ENCODE peak calls at places on chromosomes 5 and 9, in seven cellular contexts. U is stimulated activated naive B cell treated with anti-CD40 and anti-IgM and Interleukin-4, amounts not matched to agents 10 μg/mL and 1 μg/mL and 100 μg/mL, for 72 hours; A is cerebellar cortex; J is GM10248; O is HTR-8/SVneo; C is EL; T is stimulated activated CD4-positive, alpha-beta T cell treated with anti-CD3 and anti-CD28 coated beads, Interleukin-2, amount 100 ng/mL, for 48 hours. Q is an unnamed sample.

GRCh38 chr9:9747787-9748186 is 865.0 kb downstream of the PTPRD start:
- DNase-seq in U (no peak), A (no peak), T (no peak), C (no peak), J (no peak), O (no peak), Q (peak)

GRCh38 chr5:65263291-65263690 is 218.4 kb downstream of the ADAMTS6 start:
- DNase-seq in T (no peak), O (no peak), A (no peak), J (no peak), C (peak), U (no peak), Q (no peak)

GRCh38 chr9:6938447-6938846 is 180.7 kb downstream of the KDM4C start:
- DNase-seq in A (peak), U (no peak), C (peak), O (peak), J (no peak), T (no peak), Q (no peak)

GRCh38 chr5:2904956-2905355 is 153.5 kb upstream of the IRX2 start:
- DNase-seq in C (no peak), O (no peak), A (no peak), J (no peak), U (no peak), T (no peak), Q (no peak)

GRCh38 chr5:76489877-76490688 is 87.0 kb downstream of the IQGAP2 start:
- DNase-seq in C (no peak), T (no peak), U (no peak), J (no peak), O (no peak), A (no peak), Q (no peak)

GRCh38 chr5:38258319-38259061 is at the start of gene EGFLAM:
- DNase-seq in T (no peak), O (peak), C (peak), U (no peak), A (no peak), J (no peak), Q (no peak)

GRCh38 chr5:59660737-59661136 is 232.8 kb downstream of the PDE4D start:
- DNase-seq in T (no peak), A (no peak), U (no peak), C (peak), O (no peak), J (peak), Q (peak)

GRCh38 chr9:2367970-2368369 is 253.6 kb upstream of the VLDLR start:
- DNase-seq in O (no peak), A (no peak), J (no peak), U (no peak), T (no peak), C (no peak), Q (no peak)

GRCh38 chr5:54492196-54492595 is 25.4 kb upstream of the SNX18 start:
- DNase-seq in J (no peak), O (no peak), C (no peak), A (no peak), T (no peak), U (no peak), Q (no peak)

GRCh38 chr5:149837680-149838269 is 106.8 kb downstream of the PDE6A start:
- DNase-seq in J (no peak), C (peak), U (no peak), O (peak), T (no peak), A (peak), Q (peak)

GRCh38 chr5:169667896-169668674 is 31.0 kb downstream of the DOCK2 start:
- DNase-seq in U (no peak), T (no peak), A (no peak), O (peak), C (peak), J (no peak), Q (no peak)

GRCh38 chr9:36676823-36677521 is 104.3 kb downstream of the MELK start:
- DNase-seq in U (no peak), J (no peak), A (no peak), O (no peak), C (no peak), T (no peak), Q (no peak)

GRCh38 chr5:62376064-62376463 is 27.6 kb downstream of the DIMT1 start:
- DNase-seq in C (peak), O (no peak), A (no peak), T (no peak), U (no peak), J (no peak), Q (no peak)

GRCh38 chr5:14075937-14076336 is 67.2 kb upstream of the TRIO start:
- DNase-seq in C (no peak), J (no peak), U (no peak), O (no peak), T (no peak), A (no peak), Q (no peak)

GRCh38 chr5:24364711-24365110 is 280.1 kb downstream of the CDH10 start:
- DNase-seq in T (no peak), A (no peak), U (no peak), O (no peak), C (no peak), J (no peak), Q (no peak)

GRCh38 chr9:76613980-76614379 is 150.3 kb upstream of the PCA3 start:
- DNase-seq in U (no peak), T (no peak), J (no peak), C (no peak), O (no peak), A (no peak), Q (no peak)

GRCh38 chr5:104998572-104998971 is 1436.0 kb upstream of the NUDT12 start:
- DNase-seq in T (no peak), J (no peak), O (no peak), C (no peak), A (no peak), U (no peak), Q (no peak)

GRCh38 chr5:101806410-101806809 is 489.7 kb downstream of the SLCO4C1 start:
- DNase-seq in A (no peak), J (no peak), U (no peak), C (no peak), T (no peak), O (no peak), Q (no peak)

GRCh38 chr5:123599171-123599570 is 87.2 kb downstream of the CSNK1G3 start:
- DNase-seq in T (no peak), U (no peak), J (no peak), C (no peak), O (no peak), A (no peak), Q (no peak)

GRCh38 chr5:71703941-71704340 is 15.1 kb upstream of the CARTPT start:
- DNase-seq in C (no peak), T (no peak), A (no peak), O (no peak), U (no peak), J (no peak), Q (no peak)

GRCh38 chr5:10946050-10946449 is 185.0 kb upstream of the DAP start:
- DNase-seq in T (no peak), O (no peak), C (no peak), U (no peak), J (no peak), A (no peak), Q (no peak)

GRCh38 chr5:172630082-172630481 is 11.0 kb upstream of the NEURL1B start:
- DNase-seq in C (no peak), J (no peak), U (no peak), A (no peak), O (no peak), T (no peak), Q (no peak)

GRCh38 chr5:135578685-135579341 is at the start of gene CXCL14:
- DNase-seq in U (no peak), J (no peak), T (no peak), A (no peak), O (peak), C (peak), Q (no peak)

GRCh38 chr5:140309706-140310249 is 6.9 kb upstream of the PFDN1 start:
- DNase-seq in J (no peak), O (no peak), T (no peak), A (no peak), C (no peak), U (no peak), Q (no peak)

GRCh38 chr5:67160985-67161384 is 35.6 kb downstream of the CD180 start:
- DNase-seq in O (peak), U (no peak), J (no peak), C (peak), T (no peak), A (no peak), Q (no peak)

GRCh38 chr9:75200892-75201470 is 112.7 kb downstream of the OSTF1 start:
- DNase-seq in U (no peak), O (peak), J (peak), C (peak), T (peak), A (peak), Q (peak)

GRCh38 chr5:110354896-110355295 is 371.6 kb downstream of the TMEM232 start:
- DNase-seq in C (no peak), O (no peak), T (no peak), A (no peak), J (no peak), U (no peak), Q (no peak)

GRCh38 chr5:146680846-146681585 is 165.0 kb upstream of the GPR151 start:
- DNase-seq in J (no peak), T (no peak), U (no peak), O (peak), A (no peak), C (peak), Q (no peak)

GRCh38 chr5:5314626-5315025 is 107.9 kb upstream of the ICE1 start:
- DNase-seq in T (no peak), A (peak), O (no peak), C (no peak), U (no peak), J (no peak), Q (no peak)

GRCh38 chr9:81609782-81610738 is 79.3 kb downstream of the TLE1 start:
- DNase-seq in O (peak), A (no peak), U (no peak), C (peak), T (no peak), J (no peak), Q (no peak)

GRCh38 chr5:73507062-73507461 is 8.8 kb downstream of the BTF3 start:
- DNase-seq in C (no peak), O (no peak), T (no peak), A (no peak), U (no peak), J (no peak), Q (peak)

GRCh38 chr5:145587308-145588071 is 247.7 kb downstream of the PRELID2 start:
- DNase-seq in U (peak), T (peak), O (peak), C (peak), J (no peak), A (no peak), Q (peak)

Q was measured in endothelial cell of umbilical vein.